ENCODE peak calls at places on chromosomes 2 and 18, in seven cellular contexts. V is Caki2; L is cardiac fibroblast; T is H7; J is activated CD4-positive, alpha-beta T cell treated with anti-CD3 and anti-CD28 coated beads, Interleukin-2, amount 50 U/mL, for 1 hour; A is MM.1S; U is GM23248. B is an unnamed sample.

GRCh38 chr2:239678666-239679296 is 278.0 kb upstream of the HDAC4 start:
- DNase-seq in V (no peak), L (no peak), T (no peak), J (no peak), A (no peak), U (no peak), B (no peak)

GRCh38 chr2:146821836-146822316 is 1023.0 kb upstream of the ACVR2A start:
- DNase-seq in V (no peak), L (peak; percentile 71), T (no peak), J (no peak), A (no peak), U (peak; percentile 79), B (peak; percentile 51)

GRCh38 chr2:95121495-95122196 is at the start of gene MRPS5:
- DNase-seq in V (peak; percentile 86), L (peak; percentile 74), T (peak; percentile 95), J (peak; percentile 85), A (peak; percentile 87), U (peak; percentile 95), B (peak; percentile 77)

GRCh38 chr2:102268529-102269524 is 42.5 kb upstream of the IL1RL1 start:
- DNase-seq in V (no peak), L (peak; percentile 54), T (no peak), J (no peak), A (no peak), U (peak; percentile 74), B (no peak)

GRCh38 chr2:164847966-164848365 is 6.3 kb upstream of the COBLL1 start:
- DNase-seq in V (no peak), L (no peak), T (no peak), J (no peak), A (no peak), U (no peak), B (no peak)

GRCh38 chr2:96374211-96374951 is 38.8 kb downstream of the NCAPH start:
- DNase-seq in V (peak; percentile 29), L (peak; percentile 59), T (no peak), J (no peak), A (no peak), U (peak; percentile 38), B (peak; percentile 25)

GRCh38 chr2:98899041-98899702 is 36.9 kb downstream of the CRACDL start:
- DNase-seq in V (no peak), L (no peak), T (no peak), J (no peak), A (no peak), U (no peak), B (no peak)

GRCh38 chr2:70808983-70809958 is 11.1 kb downstream of the CLEC4F start:
- DNase-seq in V (no peak), L (no peak), T (no peak), J (no peak), A (no peak), U (no peak), B (no peak)

GRCh38 chr2:161269111-161269510 is 39.1 kb upstream of the PSMD14 start:
- DNase-seq in V (no peak), L (no peak), T (no peak), J (no peak), A (no peak), U (peak; percentile 2), B (no peak)

GRCh38 chr18:46220116-46220515 is 115.9 kb downstream of the HAUS1 start:
- DNase-seq in V (no peak), L (peak; percentile 70), T (no peak), J (no peak), A (no peak), U (peak; percentile 89), B (peak; percentile 17)

GRCh38 chr2:14587119-14587518 is 45.4 kb upstream of the LRATD1 start:
- DNase-seq in V (peak; percentile 3), L (peak; percentile 11), T (no peak), J (no peak), A (no peak), U (peak; percentile 41), B (peak; percentile 5)

GRCh38 chr18:13530879-13531387 is 195.4 kb downstream of the FAM210A start:
- DNase-seq in V (no peak), L (peak; percentile 18), T (peak; percentile 73), J (peak; percentile 9), A (peak; percentile 37), U (peak; percentile 72), B (peak; percentile 23)

GRCh38 chr2:204669386-204669785 is 124.1 kb downstream of the PARD3B start:
- DNase-seq in V (no peak), L (peak; percentile 77), T (no peak), J (no peak), A (no peak), U (no peak), B (no peak)

GRCh38 chr2:176056411-176056810 is 27.4 kb downstream of the EVX2 start:
- DNase-seq in V (no peak), L (no peak), T (no peak), J (no peak), A (no peak), U (no peak), B (no peak)

GRCh38 chr2:119809329-119810038 is 49.8 kb downstream of the PTPN4 start:
- DNase-seq in V (no peak), L (peak; percentile 89), T (no peak), J (no peak), A (no peak), U (peak; percentile 95), B (peak; percentile 37)

GRCh38 chr18:60892441-60892840 is 440.8 kb upstream of the CDH20 start:
- DNase-seq in V (peak; percentile 20), L (peak; percentile 70), T (no peak), J (no peak), A (no peak), U (peak; percentile 22), B (no peak)

GRCh38 chr2:27737676-27738348 is 33.7 kb upstream of the MRPL33 start:
- DNase-seq in V (no peak), L (peak; percentile 97), T (no peak), J (no peak), A (no peak), U (peak; percentile 92), B (peak; percentile 50)

GRCh38 chr2:217223222-217223930 is 363.5 kb upstream of the TNP1 start:
- DNase-seq in V (peak; percentile 38), L (peak; percentile 97), T (no peak), J (no peak), A (peak; percentile 56), U (peak; percentile 86), B (peak; percentile 96)

GRCh38 chr2:12452211-12452610 is 264.5 kb upstream of the TRIB2 start:
- DNase-seq in V (no peak), L (peak; percentile 84), T (no peak), J (no peak), A (no peak), U (no peak), B (peak; percentile 64)

GRCh38 chr18:46301571-46301970 is 197.4 kb downstream of the HAUS1 start:
- DNase-seq in V (no peak), L (no peak), T (no peak), J (no peak), A (no peak), U (no peak), B (no peak)

GRCh38 chr2:101410716-101411115 is 23.4 kb upstream of the CREG2 start:
- DNase-seq in V (peak; percentile 58), L (no peak), T (no peak), J (no peak), A (no peak), U (no peak), B (no peak)

GRCh38 chr2:109242654-109243331 is 113.8 kb downstream of the SH3RF3 start:
- DNase-seq in V (no peak), L (peak; percentile 96), T (no peak), J (no peak), A (no peak), U (peak; percentile 93), B (peak; percentile 92)

GRCh38 chr18:74524097-74524496 is 10.2 kb upstream of the CNDP1 start:
- DNase-seq in V (no peak), L (no peak), T (no peak), J (no peak), A (no peak), U (no peak), B (peak; percentile 51)

GRCh38 chr2:36492216-36492945 is 105.6 kb downstream of the FEZ2 start:
- DNase-seq in V (peak; percentile 50), L (peak; percentile 52), T (no peak), J (no peak), A (no peak), U (no peak), B (peak; percentile 19)

GRCh38 chr2:39516347-39517101 is 79.4 kb upstream of the MAP4K3 start:
- DNase-seq in V (no peak), L (peak; percentile 76), T (peak; percentile 40), J (no peak), A (no peak), U (peak; percentile 49), B (no peak)

GRCh38 chr2:88053301-88053700 is 2.3 kb downstream of the KRCC1 start:
- DNase-seq in V (no peak), L (peak; percentile 62), T (no peak), J (no peak), A (no peak), U (peak; percentile 73), B (no peak)

GRCh38 chr2:19868705-19869550 is 32.9 kb downstream of the TTC32 start:
- DNase-seq in V (no peak), L (peak; percentile 18), T (peak; percentile 88), J (peak; percentile 59), A (peak; percentile 31), U (peak; percentile 72), B (peak; percentile 50)

GRCh38 chr2:227163445-227163997 is 484 bp downstream of the COL4A4 start:
- DNase-seq in V (no peak), L (no peak), T (peak; percentile 56), J (no peak), A (peak; percentile 86), U (peak; percentile 22), B (peak; percentile 33)

GRCh38 chr2:165582409-165582808 is 112.9 kb downstream of the CSRNP3 start:
- DNase-seq in V (no peak), L (peak; percentile 33), T (no peak), J (no peak), A (no peak), U (peak; percentile 58), B (no peak)

GRCh38 chr2:186884585-186884984 is 35.6 kb upstream of the ZSWIM2 start:
- DNase-seq in V (no peak), L (no peak), T (no peak), J (no peak), A (no peak), U (no peak), B (no peak)

GRCh38 chr18:12336887-12337286 is 28.8 kb downstream of the TUBB6 start:
- DNase-seq in V (peak; percentile 87), L (peak; percentile 51), T (no peak), J (no peak), A (peak; percentile 15), U (peak; percentile 36), B (peak; percentile 68)

GRCh38 chr2:64865073-64865830 is 123.9 kb upstream of the SLC1A4 start:
- DNase-seq in V (peak; percentile 62), L (peak; percentile 73), T (peak; percentile 96), J (peak; percentile 57), A (peak; percentile 61), U (peak; percentile 93), B (peak; percentile 65)

GRCh38 chr2:120871016-120871635 is 135.5 kb downstream of the GLI2 start:
- DNase-seq in V (no peak), L (no peak), T (no peak), J (no peak), A (no peak), U (no peak), B (no peak)

GRCh38 chr2:232331071-232331470 is 47.5 kb upstream of the ALPP start:
- DNase-seq in V (no peak), L (no peak), T (no peak), J (no peak), A (no peak), U (no peak), B (no peak)

GRCh38 chr18:23504720-23505119 is 1.4 kb downstream of the RMC1 start:
- DNase-seq in V (peak; percentile 27), L (no peak), T (no peak), J (no peak), A (peak; percentile 21), U (no peak), B (no peak)

GRCh38 chr18:46718501-46719341 is 38.1 kb downstream of the ST8SIA5 start:
- DNase-seq in V (peak; percentile 1), L (peak; percentile 27), T (no peak), J (no peak), A (no peak), U (peak; percentile 81), B (peak; percentile 95)

GRCh38 chr2:102505290-102505689 is 32.3 kb downstream of the SLC9A4 start:
- DNase-seq in V (no peak), L (no peak), T (no peak), J (no peak), A (no peak), U (no peak), B (no peak)

B was measured in RPMI7951.